ENCODE peak calls at places on chromosomes 3 and 15, in nine cellular contexts. W is OCI-LY7, L is sigmoid colon, Y is fibroblast of pulmonary artery, F is AG04450, K is neural progenitor cell, X is ascending aorta, G is fibroblast of mammary gland, M is brain microvascular endothelial cell. C is an unnamed sample.

GRCh38 chr3:13574798-13575451 is 26.0 kb downstream of the FBLN2 start:
- DNase-seq in L (no peak), M (peak; percentile 52), K (peak; percentile 24), F (no peak), W (no peak), G (peak; percentile 55), Y (no peak), X (no peak), C (no peak)

GRCh38 chr3:166190360-166190759 is 353.1 kb upstream of the BCHE start:
- DNase-seq in W (no peak), Y (peak; percentile 35), K (peak; percentile 54), X (no peak), L (no peak), M (no peak), F (peak; percentile 70), G (peak; percentile 18), C (no peak)

GRCh38 chr3:58358808-58359207 is 26.1 kb downstream of the PXK start:
- DNase-seq in G (no peak), F (no peak), Y (no peak), K (no peak), W (no peak), L (no peak), M (no peak), X (no peak), C (no peak)

GRCh38 chr3:74303711-74304110 is 310.7 kb downstream of the CNTN3 start:
- DNase-seq in F (no peak), K (no peak), M (no peak), Y (no peak), G (no peak), L (no peak), W (no peak), X (no peak), C (no peak)

GRCh38 chr15:101481917-101482525 is 7.5 kb downstream of the PCSK6 start:
- DNase-seq in M (no peak), L (no peak), G (no peak), X (no peak), F (no peak), K (no peak), Y (no peak), W (no peak), C (no peak)

GRCh38 chr3:100352296-100353178 is 18.0 kb downstream of the NIT2 start:
- DNase-seq in W (no peak), Y (no peak), K (no peak), L (no peak), M (no peak), G (no peak), F (peak; percentile 6), X (no peak), C (no peak)

GRCh38 chr15:60830479-60830878 is 351.5 kb upstream of the ICE2 start:
- DNase-seq in M (no peak), G (peak; percentile 80), K (no peak), X (no peak), W (no peak), L (no peak), F (no peak), Y (peak; percentile 25), C (no peak)

GRCh38 chr3:126751611-126752302 is 47.7 kb downstream of the CHCHD6 start:
- DNase-seq in L (no peak), F (no peak), Y (no peak), K (no peak), W (no peak), M (no peak), X (no peak), G (no peak), C (no peak)

GRCh38 chr3:110526732-110527727 is 544.6 kb upstream of the NECTIN3 start:
- DNase-seq in W (no peak), L (no peak), K (peak; percentile 10), G (peak; percentile 94), Y (peak; percentile 94), X (no peak), F (peak; percentile 81), M (peak; percentile 94), C (no peak)

GRCh38 chr3:72996121-72996472 is 514 bp upstream of the PPP4R2 start:
- DNase-seq in G (no peak), Y (no peak), W (no peak), L (peak; percentile 71), M (no peak), K (no peak), F (no peak), X (no peak), C (no peak)

GRCh38 chr3:172501560-172501959 is 21.7 kb downstream of the TNFSF10 start:
- DNase-seq in W (no peak), L (no peak), M (no peak), K (no peak), F (no peak), Y (no peak), G (no peak), X (no peak), C (no peak)

GRCh38 chr15:69119692-69120395 is 40.6 kb upstream of the GLCE start:
- DNase-seq in G (no peak), Y (no peak), X (no peak), F (no peak), L (no peak), M (no peak), K (peak; percentile 28), W (no peak), C (no peak)

GRCh38 chr3:183515968-183516851 is 39.3 kb downstream of the KLHL6 start:
- DNase-seq in W (peak; percentile 93), X (no peak), G (no peak), F (no peak), M (no peak), L (no peak), K (no peak), Y (no peak), C (peak; percentile 39)

GRCh38 chr15:66927326-66928077 is 137.9 kb upstream of the SMAD3 start:
- DNase-seq in X (no peak), L (peak; percentile 17), M (no peak), F (no peak), W (no peak), K (no peak), Y (peak; percentile 81), G (peak; percentile 71), C (no peak)

GRCh38 chr3:11565072-11565471 is 78.6 kb downstream of the VGLL4 start:
- DNase-seq in K (no peak), M (no peak), L (no peak), W (no peak), F (no peak), G (no peak), X (no peak), Y (no peak), C (no peak)

DNA sequence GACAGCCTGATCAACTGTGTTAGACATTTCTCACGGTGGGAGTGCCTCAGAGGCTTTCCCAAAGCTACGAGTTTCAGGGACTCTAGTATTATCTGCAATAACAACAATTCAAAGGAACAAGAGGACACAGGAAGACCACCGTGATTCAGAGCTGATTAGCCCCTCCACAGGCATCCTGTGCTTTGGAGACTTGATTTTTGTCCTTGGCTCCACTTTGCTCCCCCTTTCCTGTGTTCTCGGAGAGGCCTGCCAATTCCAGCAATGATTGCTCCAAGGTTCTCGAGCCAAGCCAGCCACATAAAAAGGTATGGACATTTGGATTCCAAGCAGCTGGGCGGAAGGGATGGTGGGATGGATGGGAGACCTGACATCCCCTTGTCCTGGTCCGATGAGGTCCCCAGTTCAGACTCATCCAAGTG is 14.3 kb downstream of the EHD4 start:
- DNase-seq in L (no peak), Y (no peak), F (no peak), W (no peak), X (no peak), M (no peak), K (no peak), G (no peak), C (no peak)
- TF ChIP-seq CTCF in L (no peak), Y (no peak), F (no peak), W (no peak), X (no peak), M (no peak), K (no peak), G (no peak), C (no peak)

GRCh38 chr3:80060664-80061063 is 292.9 kb upstream of the ROBO1 start:
- DNase-seq in L (no peak), M (no peak), W (no peak), G (peak; percentile 3), K (no peak), X (no peak), F (no peak), Y (peak; percentile 29), C (no peak)
- TF ChIP-seq CTCF in L (no peak), M (no peak), W (no peak), G (no peak), K (no peak), X (no peak), F (no peak), Y (peak; percentile 8), C (no peak)

GRCh38 chr15:72070817-72071447 is 47.0 kb downstream of the MYO9A start:
- DNase-seq in F (no peak), M (no peak), W (peak; percentile 52), L (no peak), K (no peak), Y (no peak), G (no peak), X (no peak), C (no peak)
- TF ChIP-seq CTCF in F (no peak), M (no peak), W (no peak), L (no peak), K (no peak), Y (no peak), G (no peak), X (no peak), C (no peak)

GRCh38 chr3:43349759-43350158 is 63.4 kb downstream of the SNRK start:
- DNase-seq in K (no peak), L (no peak), F (no peak), M (peak; percentile 9), Y (no peak), W (no peak), X (no peak), G (peak; percentile 11), C (no peak)
- TF ChIP-seq CTCF in K (no peak), L (no peak), F (no peak), M (no peak), Y (no peak), W (no peak), X (no peak), G (no peak), C (no peak)

C was measured in natural killer cell.